ENCODE peak calls at places on chromosomes 16 and 17, in seven cellular contexts. S, P, C, Q, J, E and F are unnamed samples.

GRCh38 chr17:43356999-43357398 is 41.8 kb upstream of the ARL4D start:
- DNase-seq in E (no peak), Q (peak; percentile 96), S (peak; percentile 51), P (no peak), J (no peak), C (peak; percentile 84), F (peak; percentile 9)

GRCh38 chr17:57442401-57442823 is 186.1 kb downstream of the MSI2 start:
- DNase-seq in C (no peak), S (no peak), Q (no peak), P (no peak), E (no peak), J (no peak), F (no peak)

GRCh38 chr17:28151001-28151400 is 108.5 kb downstream of the NLK start:
- DNase-seq in E (no peak), S (no peak), J (no peak), Q (no peak), P (no peak), C (peak; percentile 20), F (no peak)

GRCh38 chr17:74569392-74570003 is 2.2 kb upstream of the CD300H start:
- DNase-seq in E (no peak), S (peak; percentile 20), C (peak; percentile 96), Q (peak; percentile 100), J (peak; percentile 50), P (peak; percentile 35), F (peak; percentile 81)

GRCh38 chr17:13746379-13746778 is 144.7 kb upstream of the HS3ST3A1 start:
- DNase-seq in C (no peak), S (no peak), J (no peak), E (no peak), Q (no peak), P (no peak), F (no peak)

GRCh38 chr17:74601944-74602572 is 10.0 kb upstream of the CD300LD start:
- DNase-seq in Q (peak; percentile 28), J (peak; percentile 38), S (no peak), P (no peak), C (peak; percentile 34), E (no peak), F (no peak)

GRCh38 chr17:7413346-7413985 is 5.8 kb downstream of the NLGN2 start:
- DNase-seq in C (peak; percentile 56), Q (peak; percentile 19), E (no peak), S (no peak), P (no peak), J (no peak), F (no peak)

GRCh38 chr17:73175962-73176565 is 11.3 kb downstream of the SSTR2 start:
- DNase-seq in J (no peak), Q (no peak), S (no peak), E (no peak), P (no peak), C (no peak), F (no peak)

GRCh38 chr17:31491794-31492171 is 100.3 kb downstream of the RAB11FIP4 start:
- DNase-seq in Q (peak; percentile 25), P (no peak), C (no peak), J (no peak), E (no peak), S (no peak), F (no peak)

GRCh38 chr16:78416400-78416799 is 316.9 kb downstream of the WWOX start:
- DNase-seq in J (no peak), S (no peak), P (no peak), Q (no peak), C (no peak), E (no peak), F (no peak)

GRCh38 chr17:27511154-27511553 is 54.9 kb downstream of the KSR1 start:
- DNase-seq in J (no peak), Q (no peak), C (no peak), P (no peak), S (no peak), E (no peak), F (no peak)

GRCh38 chr17:65633988-65634387 is 72.5 kb upstream of the AXIN2 start:
- DNase-seq in E (no peak), Q (no peak), J (no peak), S (no peak), P (no peak), C (no peak), F (no peak)

GRCh38 chr17:64259922-64260321 is 3.1 kb downstream of the TEX2 start:
- DNase-seq in E (no peak), C (peak; percentile 81), S (no peak), Q (peak; percentile 82), P (no peak), J (no peak), F (no peak)

GRCh38 chr17:68424861-68425260 is 32.4 kb downstream of the WIPI1 start:
- DNase-seq in E (no peak), P (no peak), J (no peak), Q (peak; percentile 7), C (no peak), S (no peak), F (no peak)

GRCh38 chr17:73552300-73553088 is 91.8 kb downstream of the SDK2 start:
- DNase-seq in J (peak; percentile 46), C (no peak), E (no peak), Q (no peak), P (no peak), S (no peak), F (no peak)

GRCh38 chr16:19210968-19211367 is 42.9 kb downstream of the SYT17 start:
- DNase-seq in Q (no peak), P (no peak), E (no peak), C (no peak), S (no peak), J (no peak), F (no peak)

GRCh38 chr17:5686246-5686645 is 101.9 kb upstream of the NLRP1 start:
- DNase-seq in P (no peak), E (peak; percentile 45), S (no peak), C (no peak), Q (no peak), J (no peak), F (no peak)

GRCh38 chr17:66468241-66469087 is 166.1 kb downstream of the PRKCA start:
- DNase-seq in S (no peak), C (peak; percentile 62), J (no peak), E (no peak), P (no peak), Q (peak; percentile 94), F (no peak)

GRCh38 chr16:1556254-1556653 is 22.8 kb downstream of the TMEM204 start:
- DNase-seq in J (no peak), E (no peak), P (no peak), C (peak; percentile 32), S (no peak), Q (no peak), F (no peak)

GRCh38 chr16:7333326-7333725 is 681 bp downstream of the RBFOX1 start:
- DNase-seq in Q (no peak), E (no peak), J (no peak), C (no peak), S (no peak), P (no peak), F (no peak)

GRCh38 chr17:72654746-72655145 is 437.7 kb downstream of the SLC39A11 start:
- DNase-seq in P (no peak), C (no peak), S (no peak), E (no peak), J (no peak), Q (no peak), F (no peak)

GRCh38 chr16:75764154-75764768 is 38.0 kb upstream of the CPHXL start:
- DNase-seq in J (peak; percentile 43), E (peak; percentile 54), Q (peak; percentile 53), C (peak; percentile 72), P (no peak), S (peak; percentile 38), F (no peak)

GRCh38 chr17:29005936-29006438 is at the start of gene SEZ6:
- DNase-seq in C (peak; percentile 36), Q (peak; percentile 47), E (peak; percentile 96), J (peak; percentile 67), S (peak; percentile 63), P (no peak), F (peak; percentile 11)

GRCh38 chr17:41544497-41544896 is 16.4 kb upstream of the KRT19 start:
- DNase-seq in E (no peak), P (no peak), C (no peak), Q (no peak), J (no peak), S (no peak), F (no peak)

GRCh38 chr16:82195917-82196494 is 26.0 kb upstream of the MPHOSPH6 start:
- DNase-seq in Q (no peak), S (no peak), C (peak; percentile 25), J (no peak), E (no peak), P (no peak), F (no peak)